ENCODE peak calls at places on chromosomes 6 and 20, in six cellular contexts. R is A549, V is H1, P is HepG2, C is GM12878, S is SK-N-SH. O is an unnamed sample.

GRCh38 chr6:149221774-149222070 is 95.8 kb upstream of the TAB2 start:
- DNase-seq in S (no peak), V (no peak), R (no peak), P (no peak), C (no peak), O (no peak)

GRCh38 chr20:346640-347316 is at the start of gene NRSN2:
- DNase-seq in C (no peak), P (peak), V (no peak), R (peak), S (peak), O (peak)

GRCh38 chr6:36364669-36365479 is 22.6 kb downstream of the ETV7 start:
- DNase-seq in R (peak), V (no peak), S (no peak), C (no peak), P (no peak), O (no peak)

GRCh38 chr20:56504373-56505005 is 20.1 kb upstream of the FAM209A start:
- DNase-seq in C (no peak), P (no peak), R (no peak), V (no peak), S (peak), O (peak)

GRCh38 chr6:26216015-26216885 is 129.0 kb downstream of the HFE start:
- DNase-seq in V (no peak), S (peak), C (peak), P (peak), R (no peak), O (peak)

GRCh38 chr6:95551678-95552324 is 25.5 kb upstream of the MANEA start:
- DNase-seq in C (no peak), S (no peak), V (no peak), R (no peak), P (no peak), O (no peak)

GRCh38 chr20:64055893-64056638 is 6.6 kb upstream of the SOX18 start:
- DNase-seq in C (no peak), R (peak), V (no peak), S (peak), P (peak), O (peak)

GRCh38 chr6:143271024-143271423 is 179.5 kb downstream of the ADAT2 start:
- DNase-seq in C (no peak), R (no peak), S (peak), P (peak), V (no peak), O (no peak)

GRCh38 chr6:79436232-79436631 is 101.0 kb downstream of the LCA5 start:
- DNase-seq in V (no peak), S (no peak), R (peak), P (no peak), C (no peak), O (no peak)
- TF ChIP-seq CHD2 in V (no peak), S (no peak), R (no peak), P (no peak), C (no peak), O (no peak)

GRCh38 chr6:157411368-157411767 is 30.4 kb downstream of the ZDHHC14 start:
- DNase-seq in R (no peak), V (no peak), P (no peak), S (no peak), C (no peak), O (no peak)

GRCh38 chr6:157407637-157408036 is 26.6 kb downstream of the ZDHHC14 start:
- DNase-seq in R (no peak), V (no peak), P (peak), S (no peak), C (no peak), O (no peak)

GRCh38 chr6:157406666-157407065 is 25.7 kb downstream of the ZDHHC14 start:
- DNase-seq in R (no peak), P (no peak), C (no peak), S (no peak), V (no peak), O (no peak)

GRCh38 chr6:157412780-157413179 is 31.8 kb downstream of the ZDHHC14 start:
- DNase-seq in S (no peak), V (no peak), R (no peak), C (no peak), P (no peak), O (no peak)

GRCh38 chr6:157410088-157410487 is 29.1 kb downstream of the ZDHHC14 start:
- DNase-seq in P (no peak), S (no peak), V (no peak), R (no peak), C (no peak), O (no peak)
- TF ChIP-seq CHD2 in P (no peak), S (no peak), V (no peak), R (no peak), C (no peak), O (no peak)

GRCh38 chr20:5127204-5127858 is 523 bp downstream of the CDS2 start:
- DNase-seq in P (peak), R (peak), C (peak), S (peak), V (no peak), O (peak)
- TF ChIP-seq CHD2 in P (no peak), R (no peak), C (peak), S (no peak), V (no peak), O (no peak)

GRCh38 chr20:36830791-36831691 is 44.9 kb upstream of the TLDC2 start:
- DNase-seq in R (no peak), V (no peak), C (no peak), S (peak), P (no peak), O (no peak)
- TF ChIP-seq CHD2 in R (no peak), V (no peak), C (no peak), S (no peak), P (no peak), O (no peak)

DNA sequence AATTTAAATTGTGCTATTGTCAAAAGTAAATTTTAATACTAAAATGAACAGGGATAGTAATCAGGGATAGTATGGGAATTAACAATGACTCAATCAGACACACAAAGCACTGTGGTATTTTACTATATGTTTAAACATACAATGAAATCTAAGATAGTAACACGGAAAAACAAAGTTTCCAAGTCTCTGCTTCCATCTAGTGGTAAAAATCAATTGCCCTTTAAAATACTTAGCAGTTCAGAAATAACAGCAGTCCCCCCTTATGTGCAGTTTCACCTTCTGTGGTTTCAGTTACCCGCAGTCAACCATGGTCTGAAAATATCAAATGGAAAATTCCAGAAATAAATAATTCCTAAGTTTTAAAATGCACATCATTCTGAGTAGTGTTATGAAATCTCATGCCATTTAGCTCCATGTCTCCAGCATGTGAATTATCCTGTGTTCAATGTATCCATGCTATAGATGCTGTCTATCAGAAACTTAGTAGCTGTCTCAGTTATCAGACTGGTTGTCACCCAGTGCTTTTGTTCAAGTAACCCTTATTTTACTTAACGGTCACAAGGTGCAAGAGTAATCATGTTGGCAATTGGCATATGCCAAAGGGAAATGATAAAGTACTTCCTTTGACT is 58.5 kb downstream of the AHI1 start:
- DNase-seq in V (no peak), R (no peak), P (peak), C (peak), S (peak), O (peak)
- TF ChIP-seq CHD2 in V (no peak), R (no peak), P (no peak), C (no peak), S (no peak), O (no peak)

GRCh38 chr6:76885861-76886301 is 577.4 kb downstream of the HTR1B start:
- DNase-seq in P (no peak), R (no peak), S (no peak), V (no peak), C (no peak), O (no peak)
- TF ChIP-seq CHD2 in P (no peak), R (no peak), S (no peak), V (no peak), C (no peak), O (no peak)

GRCh38 chr20:11452326-11452725 is 465.4 kb upstream of the BTBD3 start:
- DNase-seq in R (no peak), C (no peak), S (no peak), V (no peak), P (no peak), O (no peak)

GRCh38 chr20:11457476-11457875 is 460.2 kb upstream of the BTBD3 start:
- DNase-seq in V (no peak), R (no peak), P (no peak), S (no peak), C (no peak), O (no peak)

GRCh38 chr20:11454966-11455799 is 462.5 kb upstream of the BTBD3 start:
- DNase-seq in C (no peak), P (no peak), R (peak), S (no peak), V (no peak), O (no peak)

GRCh38 chr20:11451793-11452291 is 465.9 kb upstream of the BTBD3 start:
- DNase-seq in R (no peak), V (no peak), P (no peak), S (no peak), C (no peak), O (no peak)

DNA sequence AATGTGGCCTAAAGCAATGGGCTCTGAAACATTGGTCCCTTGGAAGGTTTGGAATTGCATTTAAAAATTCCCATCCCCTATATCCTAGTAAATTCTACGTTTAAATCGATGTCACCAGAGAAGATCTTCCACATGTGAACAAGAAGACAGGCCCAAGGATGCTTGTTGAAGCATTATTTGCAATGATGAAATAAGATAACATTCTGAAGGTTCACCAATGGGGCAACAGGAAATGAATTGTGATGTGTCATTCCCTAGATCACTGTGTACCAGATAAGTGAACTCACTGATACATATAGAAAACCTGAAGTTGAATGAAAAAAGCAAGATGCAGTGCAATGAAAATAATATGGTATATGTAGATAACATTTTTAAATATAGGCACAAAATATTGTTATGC is 464.3 kb upstream of the BTBD3 start:
- DNase-seq in C (no peak), S (no peak), R (peak), P (no peak), V (no peak), O (no peak)
- TF ChIP-seq CHD2 in C (no peak), S (no peak), R (no peak), P (no peak), V (no peak), O (no peak)